ENCODE peak calls at places on chromosome 20, in five cellular contexts. One of them, this sample, is unnamed.

GRCh38 chr20:36624068-36624813 is 18.7 kb downstream of the RAB5IF start:
- DNase-seq in GM12865: no peak
- DNase-seq in ovary: no peak
- DNase-seq in LHCN-M2: no peak
- DNase-seq in fibroblast of the aortic adventitia: no peak
- DNase-seq in this sample: peak

GRCh38 chr20:35271904-35272303 is 6.0 kb downstream of the MMP24OS start:
- DNase-seq in LHCN-M2: peak
- DNase-seq in fibroblast of the aortic adventitia: peak
- DNase-seq in GM12865: no peak
- DNase-seq in ovary: no peak
- DNase-seq in this sample: no peak

GRCh38 chr20:6956574-6956973 is 189.1 kb downstream of the BMP2 start:
- DNase-seq in GM12865: no peak
- DNase-seq in fibroblast of the aortic adventitia: no peak
- DNase-seq in ovary: no peak
- DNase-seq in LHCN-M2: no peak
- DNase-seq in this sample: no peak

GRCh38 chr20:58709013-58709702 is 16.6 kb downstream of the NPEPL1 start:
- DNase-seq in fibroblast of the aortic adventitia: no peak
- DNase-seq in GM12865: no peak
- DNase-seq in ovary: no peak
- DNase-seq in LHCN-M2: no peak
- DNase-seq in this sample: no peak

GRCh38 chr20:62065669-62066338 is at the start of gene TAF4:
- DNase-seq in GM12865: peak
- DNase-seq in ovary: peak
- DNase-seq in LHCN-M2: peak
- DNase-seq in fibroblast of the aortic adventitia: peak
- DNase-seq in this sample: peak

GRCh38 chr20:35583636-35584560 is 31.7 kb upstream of the SPAG4 start:
- DNase-seq in ovary: no peak
- DNase-seq in LHCN-M2: no peak
- DNase-seq in fibroblast of the aortic adventitia: no peak
- DNase-seq in GM12865: no peak
- DNase-seq in this sample: no peak

GRCh38 chr20:64103871-64104666 is 3.3 kb downstream of the NPBWR2 start:
- DNase-seq in fibroblast of the aortic adventitia: no peak
- DNase-seq in LHCN-M2: no peak
- DNase-seq in GM12865: no peak
- DNase-seq in ovary: no peak
- DNase-seq in this sample: no peak

GRCh38 chr20:16707674-16708073 is 22.2 kb upstream of the SNRPB2 start:
- DNase-seq in GM12865: peak
- DNase-seq in ovary: no peak
- DNase-seq in fibroblast of the aortic adventitia: no peak
- DNase-seq in LHCN-M2: no peak
- DNase-seq in this sample: no peak

GRCh38 chr20:7736336-7736735 is 203.9 kb downstream of the HAO1 start:
- DNase-seq in GM12865: no peak
- DNase-seq in fibroblast of the aortic adventitia: peak
- DNase-seq in LHCN-M2: peak
- DNase-seq in ovary: no peak
- DNase-seq in this sample: no peak

GRCh38 chr20:49323622-49324238 is 45.9 kb upstream of the ZNFX1 start:
- DNase-seq in LHCN-M2: peak
- DNase-seq in GM12865: peak
- DNase-seq in fibroblast of the aortic adventitia: peak
- DNase-seq in ovary: no peak
- DNase-seq in this sample: peak

GRCh38 chr20:50577175-50578018 is 67.2 kb downstream of the PTPN1 start:
- DNase-seq in ovary: no peak
- DNase-seq in LHCN-M2: no peak
- DNase-seq in GM12865: no peak
- DNase-seq in fibroblast of the aortic adventitia: no peak
- DNase-seq in this sample: peak

GRCh38 chr20:50385733-50386640 is 124.2 kb upstream of the PTPN1 start:
- DNase-seq in GM12865: peak
- DNase-seq in fibroblast of the aortic adventitia: no peak
- DNase-seq in LHCN-M2: no peak
- DNase-seq in ovary: no peak
- DNase-seq in this sample: no peak

GRCh38 chr20:57902478-57902877 is 192.7 kb upstream of the PMEPA1 start:
- DNase-seq in ovary: no peak
- DNase-seq in fibroblast of the aortic adventitia: no peak
- DNase-seq in LHCN-M2: peak
- DNase-seq in GM12865: peak
- DNase-seq in this sample: no peak

GRCh38 chr20:50338479-50339195 is 148.0 kb downstream of the CEBPB start:
- DNase-seq in GM12865: peak
- DNase-seq in ovary: no peak
- DNase-seq in fibroblast of the aortic adventitia: no peak
- DNase-seq in LHCN-M2: peak
- DNase-seq in this sample: no peak

GRCh38 chr20:49595811-49596545 is 28.0 kb upstream of the PTGIS start:
- DNase-seq in ovary: no peak
- DNase-seq in LHCN-M2: peak
- DNase-seq in GM12865: peak
- DNase-seq in fibroblast of the aortic adventitia: peak
- DNase-seq in this sample: no peak

GRCh38 chr20:62577447-62577846 is 64.9 kb upstream of the SLCO4A1 start:
- DNase-seq in GM12865: no peak
- DNase-seq in fibroblast of the aortic adventitia: no peak
- DNase-seq in ovary: no peak
- DNase-seq in LHCN-M2: no peak
- DNase-seq in this sample: peak

GRCh38 chr20:47220161-47220582 is 136.3 kb downstream of the ZMYND8 start:
- DNase-seq in ovary: no peak
- DNase-seq in LHCN-M2: peak
- DNase-seq in fibroblast of the aortic adventitia: peak
- DNase-seq in GM12865: peak
- DNase-seq in this sample: peak

GRCh38 chr20:38842017-38842416 is 36.5 kb downstream of the PPP1R16B start:
- DNase-seq in ovary: no peak
- DNase-seq in LHCN-M2: no peak
- DNase-seq in GM12865: peak
- DNase-seq in fibroblast of the aortic adventitia: no peak
- DNase-seq in this sample: peak

GRCh38 chr20:34268145-34268544 is 26.9 kb downstream of the ASIP start:
- DNase-seq in GM12865: no peak
- DNase-seq in fibroblast of the aortic adventitia: no peak
- DNase-seq in ovary: no peak
- DNase-seq in LHCN-M2: no peak
- DNase-seq in this sample: no peak

GRCh38 chr20:43584448-43585138 is 6.1 kb upstream of the IFT52 start:
- DNase-seq in fibroblast of the aortic adventitia: peak
- DNase-seq in ovary: no peak
- DNase-seq in LHCN-M2: peak
- DNase-seq in GM12865: no peak
- DNase-seq in this sample: no peak

GRCh38 chr20:24102290-24102689 is 113.7 kb upstream of the GGTLC1 start:
- DNase-seq in GM12865: peak
- DNase-seq in LHCN-M2: no peak
- DNase-seq in fibroblast of the aortic adventitia: no peak
- DNase-seq in ovary: no peak
- DNase-seq in this sample: peak

GRCh38 chr20:49508435-49509199 is 26.1 kb upstream of the KCNB1 start:
- DNase-seq in LHCN-M2: peak
- DNase-seq in ovary: no peak
- DNase-seq in GM12865: peak
- DNase-seq in fibroblast of the aortic adventitia: peak
- DNase-seq in this sample: peak

This sample was measured in small intestine.